ENCODE peak calls at places on chromosomes 5 and 9, in eight cellular contexts. B is GM23338, A is GM12878, W is HCT116, V is SK-N-SH, R is K562, G is HepG2, I is HL-60. J is an unnamed sample.

GRCh38 chr9:97563458-97564135 is 62.1 kb downstream of the TMOD1 start:
- DNase-seq in B (no peak), A (no peak), W (no peak), V (no peak), R (no peak), G (no peak), I (no peak), J (no peak)

GRCh38 chr9:130186839-130187522 is 14.8 kb downstream of the NCS1 start:
- DNase-seq in B (peak; percentile 60), A (no peak), W (peak; percentile 71), V (peak; percentile 69), R (peak; percentile 86), G (peak; percentile 59), I (no peak), J (peak; percentile 8)

GRCh38 chr5:134982230-134982629 is 14.5 kb downstream of the CATSPER3 start:
- DNase-seq in B (no peak), A (no peak), W (no peak), V (no peak), R (no peak), G (no peak), I (no peak), J (no peak)

GRCh38 chr9:109974143-109974917 is 194.3 kb downstream of the PALM2AKAP2 start:
- DNase-seq in B (no peak), A (peak; percentile 99), W (no peak), V (no peak), R (no peak), G (no peak), I (no peak), J (no peak)

GRCh38 chr9:98908897-98909634 is 34.6 kb upstream of the COL15A1 start:
- DNase-seq in B (no peak), A (no peak), W (no peak), V (no peak), R (no peak), G (no peak), I (no peak), J (no peak)

GRCh38 chr9:105503873-105504272 is 54.1 kb upstream of the FKTN start:
- DNase-seq in B (peak; percentile 17), A (peak; percentile 52), W (no peak), V (no peak), R (no peak), G (no peak), I (no peak), J (no peak)

GRCh38 chr5:132822650-132823480 is 7.6 kb downstream of the SHROOM1 start:
- DNase-seq in B (peak; percentile 88), A (no peak), W (no peak), V (no peak), R (no peak), G (no peak), I (no peak), J (no peak)

GRCh38 chr5:150660108-150660831 is 781 bp upstream of the MYOZ3 start:
- DNase-seq in B (no peak), A (no peak), W (no peak), V (peak; percentile 11), R (no peak), G (no peak), I (no peak), J (no peak)

DNA sequence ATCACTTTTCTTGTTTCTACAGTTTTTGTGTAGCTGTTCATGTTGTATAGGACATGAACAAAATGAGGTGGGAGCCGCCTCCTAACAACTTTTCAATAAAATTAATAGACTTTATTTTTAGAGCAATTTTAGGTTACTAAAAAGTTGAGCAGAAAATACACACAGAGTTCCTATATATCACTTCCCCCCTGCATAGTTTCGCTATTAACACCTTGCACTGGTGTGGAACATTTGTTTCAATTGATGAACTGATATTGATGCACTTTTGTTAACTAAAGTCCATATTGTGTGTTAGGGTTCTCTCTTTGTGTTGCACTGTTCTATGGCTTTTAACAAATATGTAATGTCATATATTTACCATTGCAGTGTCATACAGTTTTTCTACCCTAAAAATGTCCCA is 47.8 kb upstream of the KCNN2 start:
- DNase-seq in B (no peak), A (no peak), W (no peak), V (no peak), R (no peak), G (no peak), I (no peak), J (no peak)
- TF ChIP-seq POLR2AphosphoS5 in B (no peak), A (no peak), W (no peak), V (no peak), R (no peak), G (no peak), I (no peak), J (no peak)

DNA sequence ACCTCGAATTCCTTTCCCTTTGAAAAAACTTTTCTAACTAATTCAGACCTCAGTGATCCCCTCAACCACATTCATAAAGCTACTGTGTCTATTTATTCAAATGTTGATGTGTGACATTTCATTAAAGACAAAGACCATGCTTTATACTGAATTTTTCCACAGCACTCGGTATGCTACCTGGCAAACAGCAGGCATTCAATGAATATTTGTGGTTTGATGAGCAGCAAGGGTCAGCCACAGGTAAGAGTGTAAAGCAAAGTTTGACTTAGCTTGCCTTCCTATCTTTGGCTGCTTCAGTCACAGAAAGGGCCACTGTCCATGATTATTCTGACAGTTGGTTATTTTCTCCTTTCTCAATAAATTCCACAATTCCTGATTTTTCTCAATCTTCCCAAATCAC is 5.1 kb upstream of the CDC42SE2 start:
- DNase-seq in B (no peak), A (no peak), W (no peak), V (no peak), R (no peak), G (peak; percentile 48), I (no peak), J (no peak)
- TF ChIP-seq REST in B (no peak), A (no peak), W (no peak), V (no peak), R (no peak), G (no peak), I (no peak), J (no peak)

GRCh38 chr5:28066856-28067255 is 1028.5 kb upstream of the CDH9 start:
- DNase-seq in B (peak; percentile 17), A (no peak), W (no peak), V (no peak), R (no peak), G (no peak), I (no peak), J (no peak)

GRCh38 chr5:28065664-28066063 is 1027.3 kb upstream of the CDH9 start:
- DNase-seq in B (no peak), A (no peak), W (no peak), V (no peak), R (no peak), G (no peak), I (no peak), J (no peak)
- TF ChIP-seq POLR2AphosphoS5 in B (no peak), A (no peak), W (no peak), V (no peak), R (no peak), G (no peak), I (no peak), J (no peak)

DNA sequence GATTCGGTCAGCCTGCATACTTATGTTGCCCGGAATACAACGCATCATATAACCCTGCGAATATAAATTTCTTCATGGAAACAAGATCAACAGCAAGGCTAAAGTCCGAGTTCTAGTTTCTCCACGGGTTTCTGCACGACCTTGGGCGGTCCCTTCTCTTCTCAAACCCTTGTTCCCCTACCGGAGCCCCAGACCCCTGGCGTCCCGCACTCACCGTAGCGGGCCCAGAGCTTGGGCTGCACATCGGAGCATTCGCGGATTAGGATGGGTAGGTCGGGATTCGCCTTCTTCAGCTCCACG is 438 bp downstream of the NDUFA2 start:
- DNase-seq in B (no peak), A (no peak), W (no peak), V (no peak), R (no peak), G (no peak), I (no peak), J (no peak)
- TF ChIP-seq REST in B (no peak), A (no peak), W (no peak), V (no peak), R (no peak), G (no peak), I (no peak), J (no peak)

DNA sequence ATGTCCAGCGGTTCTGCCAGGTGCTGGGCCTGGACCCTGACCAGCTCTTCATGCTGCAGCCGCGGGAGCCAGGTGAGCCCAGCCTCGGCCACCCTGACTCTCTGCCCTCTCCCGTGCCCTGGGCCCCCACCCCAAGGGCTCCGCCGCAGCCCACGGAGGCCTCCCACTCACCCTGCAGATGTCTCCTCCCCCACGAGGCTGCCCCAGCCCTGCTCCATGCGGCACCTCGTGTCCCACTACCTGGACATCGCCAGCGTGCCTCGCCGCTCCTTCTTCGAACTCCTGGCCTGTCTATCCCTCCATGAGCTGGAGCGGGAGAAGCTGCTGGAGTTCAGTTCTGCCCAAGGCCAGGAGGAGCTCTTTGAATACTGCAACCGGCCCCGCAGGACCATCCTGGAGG is 7.4 kb downstream of the RNF208 start:
- DNase-seq in B (no peak), A (no peak), W (no peak), V (no peak), R (no peak), G (no peak), I (no peak), J (no peak)
- TF ChIP-seq POLR2AphosphoS5 in B (no peak), A (no peak), W (no peak), V (no peak), R (no peak), G (no peak), I (peak; percentile 5), J (no peak)

DNA sequence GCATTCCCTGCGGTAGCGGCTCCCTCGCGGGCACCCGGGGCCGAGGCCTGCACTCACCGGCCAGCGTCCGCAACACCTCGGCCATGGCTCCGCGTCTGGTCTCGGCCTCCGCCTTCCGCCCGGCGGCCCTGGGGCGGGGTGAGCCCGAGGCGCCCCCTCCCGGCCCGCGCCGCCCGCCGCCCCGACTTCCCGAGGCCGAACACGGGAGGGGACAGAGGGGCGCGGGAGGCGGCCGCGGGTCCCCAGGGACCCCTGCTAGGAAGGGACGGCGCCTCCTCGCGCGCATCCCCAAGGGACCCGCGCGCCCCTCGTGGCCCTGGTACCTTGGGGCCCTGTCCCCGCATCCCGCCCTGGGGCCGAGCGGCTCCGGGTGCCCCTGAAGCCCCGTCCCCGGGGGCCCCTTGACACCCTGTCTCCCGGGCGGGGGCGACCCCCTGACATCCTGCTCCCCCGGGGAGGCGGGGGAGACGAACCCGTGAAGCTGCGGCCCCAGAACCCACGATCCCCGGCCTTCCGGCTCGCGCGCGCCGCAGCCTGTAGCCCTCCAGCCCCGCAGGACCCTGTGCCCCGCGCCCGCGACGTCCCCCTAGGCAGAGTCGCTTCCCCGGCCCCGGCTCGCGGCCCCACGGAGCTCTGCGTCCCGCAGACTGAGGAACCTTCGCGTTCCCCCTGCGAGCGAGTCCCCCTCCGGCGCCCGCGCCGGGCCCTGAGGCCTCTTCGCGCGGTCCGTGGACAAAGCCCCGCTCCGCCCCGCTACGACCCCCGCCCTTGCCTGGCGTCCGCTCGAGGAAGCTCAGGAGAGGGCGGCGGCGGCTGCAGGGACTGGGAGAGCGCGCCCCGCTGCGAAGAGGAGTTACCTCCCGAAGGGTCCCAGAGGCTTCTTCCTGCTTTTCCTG is at the start of gene ABO:
- DNase-seq in B (peak; percentile 74), A (no peak), W (no peak), V (peak; percentile 58), R (peak; percentile 89), G (no peak), I (no peak), J (no peak)
- TF ChIP-seq REST in B (no peak), A (no peak), W (no peak), V (no peak), R (no peak), G (no peak), I (no peak), J (no peak)

GRCh38 chr9:14312721-14313377 is 1.1 kb downstream of the NFIB start:
- DNase-seq in B (peak; percentile 61), A (no peak), W (no peak), V (peak; percentile 63), R (peak; percentile 12), G (no peak), I (no peak), J (no peak)
- TF ChIP-seq POLR2AphosphoS5 in B (no peak), A (no peak), W (no peak), V (no peak), R (no peak), G (no peak), I (no peak), J (no peak)

GRCh38 chr5:34570721-34571379 is 85.3 kb upstream of the RAI14 start:
- DNase-seq in B (no peak), A (no peak), W (no peak), V (no peak), R (no peak), G (no peak), I (no peak), J (no peak)
- TF ChIP-seq REST in B (no peak), A (no peak), W (no peak), V (no peak), R (no peak), G (no peak), I (no peak), J (no peak)

J was measured in Panc1.